ENCODE peak calls at places on chromosome 20, in five cellular contexts. U is adrenal gland, V is OCI-LY7, Q is astrocyte, O is HCT116. M is an unnamed sample.

GRCh38 chr20:32343438-32343837 is 14.7 kb upstream of the ASXL1 start:
- DNase-seq in Q (peak; percentile 83), V (no peak), O (no peak), U (peak; percentile 19), M (no peak)

GRCh38 chr20:34522969-34523871 is 7.0 kb downstream of the DYNLRB1 start:
- DNase-seq in V (peak; percentile 79), Q (peak; percentile 46), O (peak; percentile 42), U (peak; percentile 70), M (peak; percentile 61)

GRCh38 chr20:15122613-15123012 is 785.2 kb upstream of the FLRT3 start:
- DNase-seq in V (no peak), O (no peak), U (no peak), Q (no peak), M (no peak)

GRCh38 chr20:51650685-51651134 is 108.2 kb upstream of the NFATC2 start:
- DNase-seq in U (peak; percentile 42), Q (peak; percentile 57), V (peak; percentile 73), O (peak; percentile 15), M (peak; percentile 85)

GRCh38 chr20:21515300-21516179 is 1.7 kb upstream of the NKX2-2 start:
- DNase-seq in V (no peak), Q (no peak), O (no peak), U (no peak), M (no peak)

GRCh38 chr20:21702553-21703467 is 2.7 kb upstream of the PAX1 start:
- DNase-seq in O (no peak), V (no peak), Q (no peak), U (peak; percentile 46), M (peak; percentile 41)

GRCh38 chr20:43942661-43943285 is 28.1 kb downstream of the TOX2 start:
- DNase-seq in V (peak; percentile 31), O (peak; percentile 21), U (no peak), Q (peak; percentile 71), M (peak; percentile 78)

GRCh38 chr20:44509762-44510161 is 12.1 kb downstream of the SERINC3 start:
- DNase-seq in U (no peak), O (no peak), Q (no peak), V (no peak), M (no peak)

GRCh38 chr20:53003420-53003819 is 31.3 kb downstream of the TSHZ2 start:
- DNase-seq in U (no peak), V (no peak), Q (peak; percentile 96), O (no peak), M (no peak)

GRCh38 chr20:62814060-62814708 is 2.7 kb upstream of the COL9A3 start:
- DNase-seq in Q (no peak), V (no peak), O (no peak), U (no peak), M (no peak)

GRCh38 chr20:23928788-23929187 is 49.2 kb upstream of the CST5 start:
- DNase-seq in U (no peak), V (peak; percentile 24), Q (no peak), O (no peak), M (no peak)

GRCh38 chr20:35264755-35265154 is 13.2 kb downstream of the MMP24OS start:
- DNase-seq in Q (peak; percentile 33), O (no peak), V (no peak), U (no peak), M (peak; percentile 44)

GRCh38 chr20:1165521-1165920 is 19.3 kb downstream of the TMEM74B start:
- DNase-seq in U (no peak), V (no peak), O (no peak), Q (no peak), M (no peak)

GRCh38 chr20:33410081-33410742 is 8.9 kb upstream of the CDK5RAP1 start:
- DNase-seq in U (no peak), Q (no peak), V (no peak), O (no peak), M (no peak)

GRCh38 chr20:44033344-44033743 is 118.7 kb downstream of the TOX2 start:
- DNase-seq in U (no peak), Q (no peak), O (no peak), V (no peak), M (no peak)

GRCh38 chr20:7392551-7392950 is 547.7 kb downstream of the HAO1 start:
- DNase-seq in V (no peak), U (no peak), Q (peak; percentile 78), O (no peak), M (peak; percentile 56)

GRCh38 chr20:33419140-33419974 is 18.0 kb upstream of the CDK5RAP1 start:
- DNase-seq in U (peak; percentile 88), V (no peak), Q (peak; percentile 66), O (no peak), M (no peak)

GRCh38 chr20:62476074-62476838 is 461 bp upstream of the GATA5 start:
- DNase-seq in Q (no peak), U (peak; percentile 77), V (no peak), O (no peak), M (no peak)

GRCh38 chr20:17621229-17621968 is 51.5 kb downstream of the DSTN start:
- DNase-seq in V (no peak), O (no peak), U (peak; percentile 0), Q (no peak), M (no peak)

GRCh38 chr20:48688579-48688978 is 139.2 kb downstream of the PREX1 start:
- DNase-seq in V (no peak), O (no peak), U (no peak), Q (no peak), M (no peak)

GRCh38 chr20:45967551-45968080 is 4.4 kb downstream of the ZNF335 start:
- DNase-seq in Q (no peak), V (no peak), U (no peak), O (no peak), M (no peak)

GRCh38 chr20:45963059-45964011 is 8.7 kb downstream of the ZNF335 start:
- DNase-seq in V (peak; percentile 65), O (no peak), Q (no peak), U (no peak), M (peak; percentile 36)

GRCh38 chr20:45962031-45962755 is 9.8 kb downstream of the ZNF335 start:
- DNase-seq in Q (no peak), O (no peak), U (no peak), V (no peak), M (no peak)

GRCh38 chr20:45965169-45966002 is 6.6 kb downstream of the ZNF335 start:
- DNase-seq in V (no peak), O (no peak), Q (no peak), U (no peak), M (no peak)

GRCh38 chr20:45964024-45964423 is 8.0 kb downstream of the ZNF335 start:
- DNase-seq in O (no peak), U (no peak), V (no peak), Q (no peak), M (no peak)
- H3K36me3 ChIP-seq in O (peaks cover 58% of the 10 kb centered on the region), U (no peaks in the 10 kb centered on the region), V (peaks cover 87% of the 10 kb centered on the region), Q (peaks cover 68% of the 10 kb centered on the region), M (peaks cover 61% of the 10 kb centered on the region)

GRCh38 chr20:57582432-57583288 is 21.8 kb downstream of the PCK1 start:
- DNase-seq in V (peak; percentile 45), U (peak; percentile 55), O (no peak), Q (peak; percentile 69), M (peak; percentile 86)
- TF ChIP-seq CTCF in V (peak; percentile 82), U (no peak), O (peak; percentile 52), Q (peak; percentile 28), M (peak; percentile 60)

GRCh38 chr20:50129662-50130345 is 16.9 kb upstream of the UBE2V1 start:
- DNase-seq in U (no peak), O (no peak), V (no peak), Q (no peak), M (no peak)
- H3K36me3 ChIP-seq in U (no peaks in the 10 kb centered on the region), O (peaks cover 41% of the 10 kb centered on the region), V (peaks cover 28% of the 10 kb centered on the region), Q (peaks cover 36% of the 10 kb centered on the region), M (peaks cover 27% of the 10 kb centered on the region)

GRCh38 chr20:59705651-59706101 is 101.3 kb downstream of the PHACTR3 start:
- DNase-seq in U (no peak), V (peak; percentile 4), Q (no peak), O (no peak), M (no peak)
- TF ChIP-seq CTCF in U (no peak), V (no peak), Q (no peak), O (no peak), M (no peak)